ENCODE peak calls at places on chromosomes 11 and 22, in nine cellular contexts. W, V, F, G, J, B, U, Q and E are unnamed samples.

GRCh38 chr11:80330302-80330701 is 889.5 kb upstream of the TENM4 start:
- DNase-seq in V (no peak), B (no peak), Q (no peak), W (no peak), G (no peak), F (no peak), U (no peak), J (peak; percentile 51), E (no peak)

GRCh38 chr11:17609536-17610401 is 62.7 kb downstream of the OTOG start:
- DNase-seq in F (no peak), G (no peak), B (no peak), V (no peak), U (no peak), Q (no peak), J (no peak), W (peak; percentile 11), E (no peak)

GRCh38 chr11:72604256-72604655 is 70.0 kb downstream of the PDE2A start:
- DNase-seq in B (no peak), U (no peak), J (no peak), F (no peak), W (no peak), Q (no peak), G (no peak), V (no peak), E (no peak)

GRCh38 chr11:117145393-117145761 is 1.3 kb downstream of the PAFAH1B2 start:
- DNase-seq in B (no peak), J (peak; percentile 58), F (peak; percentile 47), G (no peak), Q (no peak), V (no peak), U (no peak), W (no peak), E (no peak)

GRCh38 chr11:73189315-73189714 is 28.8 kb upstream of the P2RY2 start:
- DNase-seq in V (no peak), Q (no peak), F (no peak), B (no peak), G (peak; percentile 92), W (no peak), J (no peak), U (no peak), E (no peak)

GRCh38 chr22:47047321-47048122 is 285.1 kb downstream of the TBC1D22A start:
- DNase-seq in W (no peak), V (no peak), B (no peak), G (no peak), Q (no peak), F (no peak), J (no peak), U (no peak), E (no peak)

GRCh38 chr11:128757235-128757711 is 63.4 kb downstream of the FLI1 start:
- DNase-seq in Q (no peak), U (peak; percentile 24), W (peak; percentile 42), B (no peak), J (no peak), F (no peak), V (peak; percentile 62), G (peak; percentile 91), E (no peak)

GRCh38 chr11:17547051-17547577 is at the start of gene OTOG:
- DNase-seq in V (no peak), G (no peak), F (peak; percentile 86), B (peak; percentile 72), J (peak; percentile 34), Q (no peak), W (no peak), U (no peak), E (no peak)

GRCh38 chr11:118379497-118379896 is 20.1 kb downstream of the UBE4A start:
- DNase-seq in V (no peak), J (no peak), G (no peak), Q (no peak), U (no peak), F (no peak), B (no peak), W (no peak), E (no peak)

GRCh38 chr11:105219269-105219668 is 79.7 kb upstream of the CARD18 start:
- DNase-seq in V (no peak), B (no peak), F (no peak), W (no peak), J (no peak), U (no peak), Q (no peak), G (no peak), E (no peak)

GRCh38 chr11:93732237-93732892 is 8.9 kb downstream of the TAF1D start:
- DNase-seq in G (no peak), F (no peak), Q (no peak), U (no peak), W (no peak), J (no peak), V (no peak), B (no peak), E (no peak)